ENCODE peak calls at places on chromosome X, in nine cellular contexts. G is mesothelial cell of epicardium, J is cardiac fibroblast, M is AG09309, T is ovary, W is AG10803, Q is PC-3, P is neural progenitor cell, A is GM10248. E is an unnamed sample.

GRCh38 chrX:128781506-128781905 is 729.3 kb upstream of the ACTRT1 start:
- DNase-seq in G (peak), J (no peak), M (no peak), T (no peak), W (no peak), Q (peak), P (peak), A (peak), E (peak)

GRCh38 chrX:1468250-1468772 is 15.6 kb upstream of the ASMTL start:
- DNase-seq in G (peak), J (peak), M (peak), T (no peak), W (peak), Q (peak), P (no peak), A (peak), E (no peak)

GRCh38 chrX:19535481-19535880 is 20.2 kb upstream of the MAP3K15 start:
- DNase-seq in G (no peak), J (peak), M (peak), T (no peak), W (peak), Q (peak), P (peak), A (no peak), E (no peak)

GRCh38 chrX:141341341-141341740 is 99.0 kb upstream of the SPANXC start:
- DNase-seq in G (no peak), J (peak), M (peak), T (no peak), W (peak), Q (peak), P (no peak), A (no peak), E (peak)

GRCh38 chrX:20432048-20432447 is 165.3 kb upstream of the RPS6KA3 start:
- DNase-seq in G (no peak), J (peak), M (no peak), T (no peak), W (peak), Q (peak), P (no peak), A (no peak), E (no peak)

GRCh38 chrX:110402091-110402854 is 43.6 kb downstream of the RTL9 start:
- DNase-seq in G (no peak), J (peak), M (no peak), T (no peak), W (peak), Q (peak), P (no peak), A (no peak), E (peak)

GRCh38 chrX:1392376-1393130 is 640 bp upstream of the SLC25A6 start:
- DNase-seq in G (peak), J (peak), M (peak), T (no peak), W (peak), Q (peak), P (peak), A (peak), E (peak)

GRCh38 chrX:115894087-115894486 is 276.5 kb upstream of the AGTR2 start:
- DNase-seq in G (no peak), J (peak), M (peak), T (peak), W (no peak), Q (peak), P (peak), A (peak), E (no peak)

GRCh38 chrX:22159071-22159470 is 113.6 kb upstream of the CBLL2 start:
- DNase-seq in G (no peak), J (peak), M (no peak), T (no peak), W (peak), Q (peak), P (no peak), A (no peak), E (no peak)

GRCh38 chrX:119272882-119273806 is 37.1 kb downstream of the PGRMC1 start:
- DNase-seq in G (no peak), J (peak), M (no peak), T (no peak), W (peak), Q (no peak), P (peak), A (peak), E (peak)

GRCh38 chrX:13933851-13934250 is 95.8 kb downstream of the GEMIN8 start:
- DNase-seq in G (no peak), J (no peak), M (no peak), T (no peak), W (no peak), Q (peak), P (no peak), A (no peak), E (no peak)

GRCh38 chrX:3548743-3549441 is 164.6 kb downstream of the PRKX start:
- DNase-seq in G (no peak), J (peak), M (peak), T (no peak), W (peak), Q (peak), P (peak), A (no peak), E (no peak)

GRCh38 chrX:133640161-133641015 is 225.1 kb upstream of the GPC4 start:
- DNase-seq in G (no peak), J (no peak), M (no peak), T (no peak), W (peak), Q (peak), P (peak), A (no peak), E (no peak)

GRCh38 chrX:54745676-54746075 is 52.4 kb downstream of the ITIH6 start:
- DNase-seq in G (no peak), J (no peak), M (no peak), T (no peak), W (no peak), Q (no peak), P (no peak), A (no peak), E (no peak)

GRCh38 chrX:42818151-42818921 is 40.4 kb upstream of the PPP1R2C start:
- DNase-seq in G (no peak), J (no peak), M (no peak), T (no peak), W (no peak), Q (no peak), P (peak), A (no peak), E (no peak)

GRCh38 chrX:134177527-134177926 is 59.5 kb upstream of the CCDC160 start:
- DNase-seq in G (no peak), J (no peak), M (no peak), T (no peak), W (no peak), Q (no peak), P (peak), A (no peak), E (no peak)

GRCh38 chrX:103779156-103779555 is 2.5 kb downstream of the PLP1 start:
- DNase-seq in G (no peak), J (peak), M (no peak), T (no peak), W (no peak), Q (no peak), P (peak), A (no peak), E (no peak)

GRCh38 chrX:103776586-103776985 is at the start of gene PLP1:
- DNase-seq in G (no peak), J (no peak), M (no peak), T (no peak), W (no peak), Q (no peak), P (peak), A (no peak), E (no peak)

GRCh38 chrX:103773445-103773844 is 3.2 kb upstream of the PLP1 start:
- DNase-seq in G (no peak), J (no peak), M (no peak), T (no peak), W (no peak), Q (no peak), P (no peak), A (no peak), E (no peak)

DNA sequence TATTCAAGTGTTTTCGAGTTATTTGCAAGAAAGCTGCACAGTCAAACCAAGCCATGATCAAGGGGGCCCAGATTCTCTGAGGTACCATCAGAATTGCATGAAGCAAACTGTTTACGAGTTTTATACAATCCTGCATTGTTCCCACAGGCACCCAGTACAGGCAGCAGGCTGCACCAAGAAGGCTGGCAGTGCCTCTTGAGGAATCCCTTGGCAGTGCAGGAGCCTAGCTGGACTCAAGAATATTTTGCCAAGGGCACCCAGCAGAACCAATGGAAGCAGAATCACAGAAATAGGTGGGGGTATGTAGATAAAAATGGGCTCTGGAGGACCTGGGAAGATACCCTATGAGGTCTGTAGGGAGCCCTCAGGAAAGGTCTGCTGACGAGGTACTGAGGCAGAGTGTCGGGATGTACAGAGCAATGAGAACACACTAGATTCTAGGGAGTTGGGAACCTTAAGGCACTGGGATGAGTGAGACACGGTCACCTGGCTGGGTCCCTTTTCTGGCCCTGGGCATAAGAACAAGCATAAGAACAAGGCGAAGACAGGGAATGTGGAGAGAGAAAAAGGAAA is 2.5 kb upstream of the PLP1 start:
- DNase-seq in G (no peak), J (peak), M (peak), T (no peak), W (peak), Q (peak), P (peak), A (no peak), E (no peak)
- TF ChIP-seq CTCF in G (no peak), J (peak), M (peak), T (no peak), W (peak), Q (peak), P (peak), A (no peak), E (peak)

GRCh38 chrX:117743469-117744251 is 372.9 kb downstream of the KLHL13 start:
- DNase-seq in G (no peak), J (no peak), M (no peak), T (no peak), W (no peak), Q (peak), P (peak), A (no peak), E (no peak)
- TF ChIP-seq CTCF in G (no peak), J (no peak), M (peak), T (no peak), W (no peak), Q (peak), P (peak), A (peak), E (no peak)

DNA sequence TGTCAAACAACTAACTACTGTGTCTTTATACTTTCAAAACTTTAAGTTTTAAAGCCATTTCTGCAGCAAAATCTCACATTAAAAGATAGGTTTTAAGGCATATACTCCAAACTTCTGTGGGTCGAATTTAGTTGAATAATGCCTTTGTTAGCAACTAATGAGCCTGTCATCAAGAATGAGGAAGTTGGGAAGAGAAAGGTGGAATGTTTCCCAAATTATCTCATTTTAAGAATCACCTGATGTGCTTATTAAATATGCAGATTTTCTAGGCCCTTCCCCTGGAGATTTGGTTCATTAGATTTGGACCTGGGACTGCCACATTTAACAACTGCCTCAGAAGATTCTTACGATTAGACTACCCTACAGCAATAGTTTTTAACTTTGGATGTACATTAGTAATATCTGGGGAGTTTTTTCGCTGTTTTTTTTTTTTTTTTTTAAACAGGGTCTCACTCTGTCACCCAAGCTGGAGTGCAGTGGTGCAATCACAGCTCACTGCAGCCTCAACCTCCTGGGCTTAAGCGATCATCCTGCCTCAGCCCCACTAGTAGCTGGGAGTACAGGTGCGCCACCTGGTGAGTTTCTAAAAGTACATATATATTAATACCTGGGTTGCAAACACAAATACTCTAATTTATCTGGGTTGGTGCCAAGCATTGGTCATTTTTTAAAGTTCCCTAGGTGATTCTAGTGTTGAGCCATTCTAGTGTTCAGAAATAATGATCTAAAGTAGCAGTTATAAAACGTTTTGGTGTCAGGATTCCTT is 16.1 kb upstream of the TASL start:
- DNase-seq in G (no peak), J (no peak), M (no peak), T (no peak), W (no peak), Q (peak), P (no peak), A (no peak), E (no peak)
- TF ChIP-seq CTCF in G (no peak), J (no peak), M (no peak), T (no peak), W (no peak), Q (peak), P (no peak), A (peak), E (no peak)

GRCh38 chrX:75155454-75155829 is 641 bp downstream of the ABCB7 start:
- DNase-seq in G (no peak), J (peak), M (no peak), T (no peak), W (peak), Q (peak), P (no peak), A (peak), E (no peak)

GRCh38 chrX:75158054-75158453 is 2.0 kb upstream of the ABCB7 start:
- DNase-seq in G (no peak), J (no peak), M (no peak), T (no peak), W (no peak), Q (no peak), P (no peak), A (no peak), E (no peak)

GRCh38 chrX:75156537-75156945 is 458 bp upstream of the ABCB7 start:
- DNase-seq in G (no peak), J (peak), M (peak), T (no peak), W (peak), Q (no peak), P (no peak), A (no peak), E (no peak)

GRCh38 chrX:75154871-75155270 is 1.2 kb downstream of the ABCB7 start:
- DNase-seq in G (no peak), J (no peak), M (no peak), T (no peak), W (no peak), Q (no peak), P (no peak), A (no peak), E (no peak)

GRCh38 chrX:75155830-75156525 is at the start of gene ABCB7:
- DNase-seq in G (peak), J (peak), M (peak), T (peak), W (peak), Q (peak), P (peak), A (peak), E (peak)
- TF ChIP-seq CTCF in G (peak), J (peak), M (peak), T (no peak), W (peak), Q (no peak), P (peak), A (no peak), E (no peak)

GRCh38 chrX:76109654-76110053 is 63.2 kb upstream of the PBDC1 start:
- DNase-seq in G (no peak), J (peak), M (no peak), T (no peak), W (no peak), Q (no peak), P (no peak), A (no peak), E (no peak)
- TF ChIP-seq CTCF in G (no peak), J (no peak), M (no peak), T (no peak), W (no peak), Q (no peak), P (peak), A (no peak), E (no peak)

GRCh38 chrX:132165651-132166050 is 37.8 kb upstream of the FRMD7 start:
- DNase-seq in G (no peak), J (peak), M (no peak), T (no peak), W (no peak), Q (peak), P (no peak), A (no peak), E (no peak)

GRCh38 chrX:132171881-132172280 is 44.1 kb upstream of the FRMD7 start:
- DNase-seq in G (no peak), J (no peak), M (no peak), T (no peak), W (no peak), Q (no peak), P (no peak), A (no peak), E (no peak)

GRCh38 chrX:132173647-132174046 is 45.6 kb downstream of the RAP2C start:
- DNase-seq in G (no peak), J (no peak), M (no peak), T (no peak), W (no peak), Q (no peak), P (no peak), A (no peak), E (no peak)

GRCh38 chrX:132169554-132169953 is 41.7 kb upstream of the FRMD7 start:
- DNase-seq in G (no peak), J (no peak), M (no peak), T (no peak), W (no peak), Q (no peak), P (no peak), A (no peak), E (no peak)

DNA sequence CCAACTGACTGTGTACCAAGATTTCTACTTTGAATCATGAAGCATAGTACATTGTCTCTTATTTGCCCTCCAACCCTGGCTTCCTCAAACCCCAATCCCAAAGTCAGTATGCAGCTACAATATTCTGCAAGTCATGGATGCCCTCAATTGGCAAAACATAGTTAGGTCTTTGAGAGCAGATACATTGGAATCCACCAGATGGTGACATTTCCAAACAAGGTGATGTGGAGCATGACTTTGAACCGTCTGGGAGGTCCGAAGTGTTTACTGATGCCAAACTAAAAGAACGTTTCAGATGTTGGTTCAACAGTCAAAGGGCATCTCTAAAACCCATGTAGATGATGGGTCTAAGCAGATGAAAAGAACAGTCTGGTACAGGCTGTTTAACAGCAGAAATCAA is 43.7 kb upstream of the FRMD7 start:
- DNase-seq in G (no peak), J (peak), M (no peak), T (no peak), W (no peak), Q (no peak), P (no peak), A (no peak), E (no peak)
- TF ChIP-seq CTCF in G (no peak), J (no peak), M (no peak), T (no peak), W (no peak), Q (no peak), P (no peak), A (no peak), E (peak)

GRCh38 chrX:139495324-139495723 is 35.2 kb upstream of the F9 start:
- DNase-seq in G (no peak), J (no peak), M (no peak), T (no peak), W (no peak), Q (no peak), P (no peak), A (no peak), E (no peak)
- TF ChIP-seq CTCF in G (no peak), J (no peak), M (no peak), T (no peak), W (no peak), Q (no peak), P (no peak), A (no peak), E (no peak)

GRCh38 chrX:53093748-53094583 is at the start of gene KANTR:
- DNase-seq in G (peak), J (peak), M (peak), T (peak), W (peak), Q (peak), P (peak), A (peak), E (peak)
- TF ChIP-seq CTCF in G (no peak), J (no peak), M (no peak), T (no peak), W (no peak), Q (no peak), P (peak), A (no peak), E (no peak)

DNA sequence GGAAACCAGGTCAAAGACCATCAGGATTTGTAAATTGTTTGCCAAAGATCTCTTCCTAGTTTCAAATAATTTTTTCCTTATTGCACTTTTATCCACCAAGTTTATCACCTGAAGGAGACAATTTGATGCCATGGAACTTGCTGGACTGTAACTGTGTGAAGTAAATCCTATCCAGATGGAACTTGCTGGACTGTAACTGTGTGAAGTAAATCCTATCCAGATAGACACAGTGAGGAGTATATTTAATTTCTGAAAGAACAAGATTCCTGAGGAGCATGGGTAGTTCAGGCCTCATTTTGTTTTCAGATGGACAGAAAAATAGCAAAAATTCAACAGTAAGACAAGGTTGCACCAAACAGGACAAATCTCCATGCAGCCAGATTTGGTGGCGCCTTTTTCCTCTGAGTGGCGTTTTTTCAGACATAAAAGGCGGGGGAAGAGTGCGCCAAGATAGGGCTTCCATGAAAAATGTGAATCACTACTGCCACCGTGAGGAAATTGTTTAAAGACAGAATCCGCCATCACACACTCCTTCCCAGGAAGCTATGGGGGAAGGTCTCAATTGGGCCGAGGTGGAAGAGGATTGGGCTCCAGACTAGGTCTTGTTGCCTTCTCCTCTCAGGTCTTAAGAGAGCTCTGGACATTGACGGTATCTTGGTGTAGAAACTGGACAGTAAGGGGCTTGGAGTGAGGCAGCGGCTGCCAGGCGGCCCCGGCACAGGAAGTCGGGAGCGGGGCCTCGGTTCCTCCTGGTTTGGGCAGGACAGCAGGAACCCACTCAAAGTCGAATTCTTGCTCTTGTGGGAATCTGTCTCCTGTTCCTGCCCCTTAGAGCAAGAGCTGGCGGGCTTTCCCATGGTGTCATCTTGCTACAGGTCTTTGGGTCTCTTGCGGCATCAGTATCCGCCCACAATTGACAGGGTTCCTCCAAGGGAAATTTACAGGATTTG is 234.7 kb downstream of the OR13H1 start:
- DNase-seq in G (no peak), J (no peak), M (no peak), T (peak), W (no peak), Q (peak), P (no peak), A (no peak), E (no peak)
- TF ChIP-seq CTCF in G (no peak), J (no peak), M (peak), T (no peak), W (no peak), Q (no peak), P (no peak), A (no peak), E (no peak)